ENCODE peak calls at places on chromosomes 1 and 21, in six cellular contexts. One of them, this sample, is unnamed.

GRCh38 chr1:54922921-54923421 is 36.0 kb upstream of the DHCR24 start:
- DNase-seq in coronary artery: no peak
- DNase-seq in body of pancreas: peak; percentile 13
- DNase-seq in omental fat pad: no peak
- DNase-seq in GM04503: no peak
- DNase-seq in neural crest cell: no peak
- DNase-seq in this sample: no peak

GRCh38 chr1:88284066-88284465 is 400.0 kb upstream of the PKN2 start:
- DNase-seq in coronary artery: no peak
- DNase-seq in body of pancreas: no peak
- DNase-seq in omental fat pad: no peak
- DNase-seq in GM04503: no peak
- DNase-seq in neural crest cell: no peak
- DNase-seq in this sample: no peak

GRCh38 chr21:35243171-35243570 is 194.1 kb upstream of the RUNX1 start:
- DNase-seq in coronary artery: no peak
- DNase-seq in body of pancreas: no peak
- DNase-seq in omental fat pad: no peak
- DNase-seq in GM04503: no peak
- DNase-seq in neural crest cell: no peak
- DNase-seq in this sample: no peak

GRCh38 chr1:42680921-42681683 is 1.1 kb upstream of the YBX1 start:
- DNase-seq in coronary artery: no peak
- DNase-seq in body of pancreas: no peak
- DNase-seq in omental fat pad: no peak
- DNase-seq in GM04503: no peak
- DNase-seq in neural crest cell: no peak
- DNase-seq in this sample: no peak

GRCh38 chr1:223258751-223259177 is 105.2 kb downstream of the SUSD4 start:
- DNase-seq in coronary artery: no peak
- DNase-seq in body of pancreas: peak; percentile 72
- DNase-seq in omental fat pad: no peak
- DNase-seq in GM04503: peak; percentile 27
- DNase-seq in neural crest cell: no peak
- DNase-seq in this sample: peak; percentile 47

GRCh38 chr1:206923009-206923960 is 1.5 kb upstream of the FCMR start:
- DNase-seq in coronary artery: no peak
- DNase-seq in body of pancreas: no peak
- DNase-seq in omental fat pad: no peak
- DNase-seq in GM04503: no peak
- DNase-seq in neural crest cell: no peak
- DNase-seq in this sample: no peak

GRCh38 chr1:245605480-245606156 is 450.8 kb downstream of the KIF26B start:
- DNase-seq in coronary artery: no peak
- DNase-seq in body of pancreas: no peak
- DNase-seq in omental fat pad: no peak
- DNase-seq in GM04503: peak; percentile 64
- DNase-seq in neural crest cell: no peak
- DNase-seq in this sample: no peak

GRCh38 chr1:12656575-12656974 is 12.7 kb downstream of the AADACL4 start:
- DNase-seq in coronary artery: no peak
- DNase-seq in body of pancreas: no peak
- DNase-seq in omental fat pad: no peak
- DNase-seq in GM04503: no peak
- DNase-seq in neural crest cell: no peak
- DNase-seq in this sample: no peak

GRCh38 chr1:201562659-201563405 is 23.9 kb downstream of the NAV1 start:
- DNase-seq in coronary artery: peak; percentile 66
- DNase-seq in body of pancreas: no peak
- DNase-seq in omental fat pad: no peak
- DNase-seq in GM04503: peak; percentile 80
- DNase-seq in neural crest cell: no peak
- DNase-seq in this sample: no peak

GRCh38 chr1:226216056-226216455 is 7.4 kb upstream of the MIXL1 start:
- DNase-seq in coronary artery: no peak
- DNase-seq in body of pancreas: no peak
- DNase-seq in omental fat pad: no peak
- DNase-seq in GM04503: no peak
- DNase-seq in neural crest cell: no peak
- DNase-seq in this sample: no peak

GRCh38 chr1:86154581-86155060 is 2.0 kb downstream of the COL24A1 start:
- DNase-seq in coronary artery: no peak
- DNase-seq in body of pancreas: no peak
- DNase-seq in omental fat pad: no peak
- DNase-seq in GM04503: peak; percentile 43
- DNase-seq in neural crest cell: peak; percentile 8
- DNase-seq in this sample: no peak

GRCh38 chr1:214362188-214362882 is 81.4 kb downstream of the SMYD2 start:
- DNase-seq in coronary artery: peak; percentile 86
- DNase-seq in body of pancreas: no peak
- DNase-seq in omental fat pad: no peak
- DNase-seq in GM04503: no peak
- DNase-seq in neural crest cell: no peak
- DNase-seq in this sample: no peak

GRCh38 chr1:82007804-82008203 is 207.1 kb downstream of the ADGRL2 start:
- DNase-seq in coronary artery: no peak
- DNase-seq in body of pancreas: no peak
- DNase-seq in omental fat pad: no peak
- DNase-seq in GM04503: no peak
- DNase-seq in neural crest cell: no peak
- DNase-seq in this sample: no peak

GRCh38 chr21:28675265-28676041 is 317.2 kb downstream of the LTN1 start:
- DNase-seq in coronary artery: no peak
- DNase-seq in body of pancreas: no peak
- DNase-seq in omental fat pad: no peak
- DNase-seq in GM04503: peak; percentile 20
- DNase-seq in neural crest cell: no peak
- DNase-seq in this sample: no peak

GRCh38 chr1:92913093-92913819 is 48.0 kb downstream of the DIPK1A start:
- DNase-seq in coronary artery: no peak
- DNase-seq in body of pancreas: no peak
- DNase-seq in omental fat pad: no peak
- DNase-seq in GM04503: no peak
- DNase-seq in neural crest cell: no peak
- DNase-seq in this sample: no peak

GRCh38 chr21:18252686-18253085 is 8.1 kb downstream of the CHODL start:
- DNase-seq in coronary artery: no peak
- DNase-seq in body of pancreas: no peak
- DNase-seq in omental fat pad: no peak
- DNase-seq in GM04503: no peak
- DNase-seq in neural crest cell: no peak
- DNase-seq in this sample: no peak

GRCh38 chr1:175822575-175822974 is 79.2 kb upstream of the TNR start:
- DNase-seq in coronary artery: no peak
- DNase-seq in body of pancreas: no peak
- DNase-seq in omental fat pad: no peak
- DNase-seq in GM04503: peak; percentile 59
- DNase-seq in neural crest cell: no peak
- DNase-seq in this sample: no peak

GRCh38 chr1:54543729-54544496 is 4.1 kb upstream of the ACOT11 start:
- DNase-seq in coronary artery: no peak
- DNase-seq in body of pancreas: no peak
- DNase-seq in omental fat pad: no peak
- DNase-seq in GM04503: peak; percentile 41
- DNase-seq in neural crest cell: no peak
- DNase-seq in this sample: no peak

GRCh38 chr1:60762176-60762575 is 320.2 kb upstream of the NFIA start:
- DNase-seq in coronary artery: no peak
- DNase-seq in body of pancreas: no peak
- DNase-seq in omental fat pad: no peak
- DNase-seq in GM04503: no peak
- DNase-seq in neural crest cell: no peak
- DNase-seq in this sample: peak; percentile 2

GRCh38 chr21:42646076-42646825 is 7.2 kb upstream of the PDE9A start:
- DNase-seq in coronary artery: no peak
- DNase-seq in body of pancreas: no peak
- DNase-seq in omental fat pad: no peak
- DNase-seq in GM04503: no peak
- DNase-seq in neural crest cell: no peak
- DNase-seq in this sample: no peak

GRCh38 chr1:230681599-230681998 is 32.3 kb downstream of the AGT start:
- DNase-seq in coronary artery: no peak
- DNase-seq in body of pancreas: peak; percentile 58
- DNase-seq in omental fat pad: no peak
- DNase-seq in GM04503: peak; percentile 19
- DNase-seq in neural crest cell: no peak
- DNase-seq in this sample: peak; percentile 72

GRCh38 chr1:97170296-97170695 is 448.7 kb downstream of the PTBP2 start:
- DNase-seq in coronary artery: no peak
- DNase-seq in body of pancreas: peak; percentile 12
- DNase-seq in omental fat pad: no peak
- DNase-seq in GM04503: no peak
- DNase-seq in neural crest cell: no peak
- DNase-seq in this sample: no peak

GRCh38 chr1:169094897-169095569 is 11.5 kb upstream of the ATP1B1 start:
- DNase-seq in coronary artery: no peak
- DNase-seq in body of pancreas: no peak
- DNase-seq in omental fat pad: no peak
- DNase-seq in GM04503: no peak
- DNase-seq in neural crest cell: no peak
- DNase-seq in this sample: no peak

GRCh38 chr1:43743206-43743605 is 35.9 kb downstream of the ST3GAL3 start:
- DNase-seq in coronary artery: no peak
- DNase-seq in body of pancreas: no peak
- DNase-seq in omental fat pad: no peak
- DNase-seq in GM04503: no peak
- DNase-seq in neural crest cell: no peak
- DNase-seq in this sample: no peak

GRCh38 chr21:16124397-16125130 is 394.8 kb downstream of the USP25 start:
- DNase-seq in coronary artery: no peak
- DNase-seq in body of pancreas: no peak
- DNase-seq in omental fat pad: no peak
- DNase-seq in GM04503: peak; percentile 78
- DNase-seq in neural crest cell: no peak
- DNase-seq in this sample: peak; percentile 31

GRCh38 chr1:51788938-51789337 is 89.6 kb downstream of the NRDC start:
- DNase-seq in coronary artery: no peak
- DNase-seq in body of pancreas: no peak
- DNase-seq in omental fat pad: no peak
- DNase-seq in GM04503: no peak
- DNase-seq in neural crest cell: no peak
- DNase-seq in this sample: no peak

GRCh38 chr1:145747398-145748247 is 28.3 kb downstream of the CD160 start:
- DNase-seq in coronary artery: no peak
- DNase-seq in body of pancreas: no peak
- DNase-seq in omental fat pad: no peak
- DNase-seq in GM04503: no peak
- DNase-seq in neural crest cell: no peak
- DNase-seq in this sample: no peak

GRCh38 chr1:234961468-234962339 is 166.9 kb downstream of the TOMM20 start:
- DNase-seq in coronary artery: peak; percentile 68
- DNase-seq in body of pancreas: peak; percentile 47
- DNase-seq in omental fat pad: no peak
- DNase-seq in GM04503: peak; percentile 87
- DNase-seq in neural crest cell: no peak
- DNase-seq in this sample: no peak